ENCODE peak calls at places on chromosome 1, in four cellular contexts. P is Panc1, I is GM23338, K is SK-N-SH. T is an unnamed sample.

GRCh38 chr1:204065174-204065985 is 7.5 kb upstream of the SOX13 start:
- DNase-seq in I (peak; percentile 92), P (no peak), K (no peak), T (no peak)

GRCh38 chr1:23793018-23793781 is 2.3 kb downstream of the LYPLA2 start:
- DNase-seq in K (peak; percentile 53), I (no peak), P (no peak), T (peak; percentile 78)

GRCh38 chr1:9269078-9269501 is 23.6 kb upstream of the SPSB1 start:
- DNase-seq in K (no peak), I (no peak), P (no peak), T (no peak)

GRCh38 chr1:171758011-171758410 is 16.1 kb upstream of the VAMP4 start:
- DNase-seq in P (no peak), I (no peak), K (no peak), T (no peak)

GRCh38 chr1:227786673-227787512 is 28.6 kb upstream of the PRSS38 start:
- DNase-seq in K (peak; percentile 56), P (no peak), I (peak; percentile 24), T (no peak)

GRCh38 chr1:160674415-160674814 is 27.6 kb upstream of the SLAMF1 start:
- DNase-seq in I (no peak), K (no peak), P (no peak), T (no peak)

GRCh38 chr1:228016181-228016510 is 9.3 kb downstream of the WNT3A start:
- DNase-seq in K (no peak), I (no peak), P (no peak), T (no peak)

GRCh38 chr1:10338047-10338446 is 60.8 kb upstream of the PGD start:
- DNase-seq in I (peak; percentile 77), P (peak; percentile 15), K (peak; percentile 71), T (peak; percentile 63)

GRCh38 chr1:31183927-31184554 is 55.6 kb downstream of the NKAIN1 start:
- DNase-seq in I (peak; percentile 90), P (no peak), K (peak; percentile 79), T (peak; percentile 74)

GRCh38 chr1:209783338-209783737 is 1.0 kb downstream of the C1orf74 start:
- DNase-seq in P (no peak), K (peak; percentile 50), I (no peak), T (no peak)

GRCh38 chr1:201258763-201259230 is 24.5 kb upstream of the PKP1 start:
- DNase-seq in P (no peak), I (no peak), K (no peak), T (no peak)

GRCh38 chr1:36516372-36517018 is 33.8 kb upstream of the CSF3R start:
- DNase-seq in K (peak; percentile 87), P (peak; percentile 41), I (peak; percentile 86), T (peak; percentile 90)

GRCh38 chr1:169488157-169488556 is 2.4 kb upstream of the SLC19A2 start:
- DNase-seq in K (no peak), P (no peak), I (no peak), T (no peak)

GRCh38 chr1:35454616-35455015 is 102.6 kb downstream of the KIAA0319L start:
- DNase-seq in P (no peak), I (no peak), K (no peak), T (no peak)

DNA sequence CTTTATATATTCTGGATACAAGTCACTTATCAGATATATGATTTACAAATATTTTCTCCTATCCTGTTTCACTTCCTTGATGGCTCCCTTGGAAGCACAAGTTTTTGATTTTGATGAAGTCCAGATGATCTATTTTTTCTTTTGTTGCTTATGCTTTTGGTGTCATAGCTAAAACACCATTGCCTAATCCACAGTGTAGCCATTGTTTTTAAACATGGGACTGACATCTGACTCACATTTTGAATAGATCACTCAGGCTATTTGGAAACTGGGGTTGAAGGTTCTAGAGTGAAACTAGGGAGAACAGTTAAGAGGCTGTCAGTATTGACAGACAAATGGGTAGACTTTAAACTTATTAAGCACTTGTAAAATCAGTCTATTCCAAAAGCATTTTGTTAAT is 16.6 kb downstream of the AK4 start:
- DNase-seq in I (no peak), K (no peak), P (no peak), T (no peak)
- TF ChIP-seq REST in I (no peak), K (no peak), P (no peak), T (no peak)

DNA sequence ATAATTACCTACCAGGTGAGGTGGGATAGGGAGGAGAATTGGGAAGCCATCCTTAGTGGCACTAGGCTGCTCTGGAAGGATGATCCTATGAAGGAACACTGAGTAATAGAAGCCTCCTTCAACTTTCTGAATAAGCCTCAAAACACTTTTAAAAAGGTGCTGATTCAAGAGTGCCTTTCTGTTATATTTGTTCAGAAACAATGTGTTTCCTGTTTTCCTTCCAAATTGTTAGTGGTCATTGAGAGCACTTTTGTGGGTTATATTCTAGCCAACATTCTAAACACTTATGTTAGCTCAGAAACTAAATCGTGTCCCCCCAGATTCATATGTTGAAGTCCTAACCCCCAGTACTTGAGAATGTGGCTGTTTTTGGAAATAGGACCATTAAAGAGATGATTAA is 237.3 kb downstream of the TNR start:
- DNase-seq in K (no peak), I (no peak), P (no peak), T (no peak)
- H3K27me3 ChIP-seq in K (no peaks in the 10 kb centered on the region), I (no peaks in the 10 kb centered on the region), P (peaks cover 7% of the 10 kb centered on the region), T (peaks cover 19% of the 10 kb centered on the region)

GRCh38 chr1:173714441-173714758 is 381 bp upstream of the KLHL20 start:
- DNase-seq in I (no peak), P (no peak), K (peak; percentile 17), T (peak; percentile 30)

GRCh38 chr1:173715538-173715844 is 710 bp downstream of the KLHL20 start:
- DNase-seq in P (no peak), K (no peak), I (no peak), T (no peak)

GRCh38 chr1:173714759-173715537 is at the start of gene KLHL20:
- DNase-seq in I (peak; percentile 94), K (peak; percentile 84), P (peak; percentile 74), T (peak; percentile 95)

GRCh38 chr1:173717238-173717637 is 2.5 kb downstream of the KLHL20 start:
- DNase-seq in I (no peak), P (no peak), K (no peak), T (no peak)
- TF ChIP-seq REST in I (no peak), P (no peak), K (no peak), T (no peak)

GRCh38 chr1:110610741-110611286 is 4.7 kb upstream of the KCNA2 start:
- DNase-seq in P (no peak), K (no peak), I (no peak), T (no peak)
- H3K27me3 ChIP-seq in P (peaks cover 7% of the 10 kb centered on the region), K (peaks cover 50% of the 10 kb centered on the region), I (peaks cover 75% of the 10 kb centered on the region), T (peaks cover 33% of the 10 kb centered on the region)

GRCh38 chr1:184629261-184629660 is 125.4 kb downstream of the EDEM3 start:
- DNase-seq in I (no peak), P (no peak), K (no peak), T (no peak)
- TF ChIP-seq REST in I (no peak), P (no peak), K (no peak), T (no peak)

T was measured in K562.